ENCODE peak calls at places on chromosomes 6 and 20, in five cellular contexts. One of them, this sample, is unnamed.

GRCh38 chr6:22343864-22344263 is 47.0 kb upstream of the PRL start:
- DNase-seq in fibroblast of pulmonary artery: no peak
- DNase-seq in GM10248: no peak
- DNase-seq in transverse colon: no peak
- DNase-seq in choroid plexus epithelial cell: no peak
- DNase-seq in this sample: no peak

GRCh38 chr6:87274660-87275273 is 47.6 kb upstream of the SMIM8 start:
- DNase-seq in GM10248: no peak
- DNase-seq in transverse colon: no peak
- DNase-seq in choroid plexus epithelial cell: peak
- DNase-seq in fibroblast of pulmonary artery: peak
- DNase-seq in this sample: no peak

GRCh38 chr20:37380864-37381579 is 35.1 kb downstream of the SRC start:
- DNase-seq in GM10248: no peak
- DNase-seq in fibroblast of pulmonary artery: no peak
- DNase-seq in transverse colon: no peak
- DNase-seq in choroid plexus epithelial cell: no peak
- DNase-seq in this sample: no peak

GRCh38 chr20:34065260-34065659 is 46.8 kb downstream of the EIF2S2 start:
- DNase-seq in choroid plexus epithelial cell: peak
- DNase-seq in transverse colon: no peak
- DNase-seq in fibroblast of pulmonary artery: peak
- DNase-seq in GM10248: no peak
- DNase-seq in this sample: no peak

GRCh38 chr6:80923816-80924215 is 817.3 kb downstream of the BCKDHB start:
- DNase-seq in choroid plexus epithelial cell: no peak
- DNase-seq in transverse colon: no peak
- DNase-seq in GM10248: no peak
- DNase-seq in fibroblast of pulmonary artery: no peak
- DNase-seq in this sample: no peak

GRCh38 chr6:40194771-40195170 is 260.5 kb upstream of the MOCS1 start:
- DNase-seq in choroid plexus epithelial cell: no peak
- DNase-seq in GM10248: no peak
- DNase-seq in transverse colon: no peak
- DNase-seq in fibroblast of pulmonary artery: no peak
- DNase-seq in this sample: no peak

GRCh38 chr20:35743693-35744491 is 1.8 kb upstream of the RBM39 start:
- DNase-seq in choroid plexus epithelial cell: peak
- DNase-seq in fibroblast of pulmonary artery: no peak
- DNase-seq in transverse colon: no peak
- DNase-seq in GM10248: no peak
- DNase-seq in this sample: no peak

GRCh38 chr20:31617432-31618104 is 12.5 kb downstream of the ID1 start:
- DNase-seq in GM10248: peak
- DNase-seq in transverse colon: no peak
- DNase-seq in choroid plexus epithelial cell: no peak
- DNase-seq in fibroblast of pulmonary artery: no peak
- DNase-seq in this sample: no peak

GRCh38 chr20:42272516-42272915 is 654.3 kb upstream of the CHD6 start:
- DNase-seq in fibroblast of pulmonary artery: no peak
- DNase-seq in GM10248: no peak
- DNase-seq in transverse colon: no peak
- DNase-seq in choroid plexus epithelial cell: no peak
- DNase-seq in this sample: no peak

GRCh38 chr20:61812771-61813485 is 252.8 kb downstream of the TAF4 start:
- DNase-seq in GM10248: no peak
- DNase-seq in fibroblast of pulmonary artery: no peak
- DNase-seq in transverse colon: no peak
- DNase-seq in choroid plexus epithelial cell: no peak
- DNase-seq in this sample: no peak

GRCh38 chr6:37177083-37177949 is 7.4 kb downstream of the PIM1 start:
- DNase-seq in choroid plexus epithelial cell: no peak
- DNase-seq in GM10248: no peak
- DNase-seq in transverse colon: no peak
- DNase-seq in fibroblast of pulmonary artery: no peak
- DNase-seq in this sample: no peak

GRCh38 chr6:52994789-52995078 is 350 bp downstream of the GSTA4 start:
- DNase-seq in GM10248: peak
- DNase-seq in choroid plexus epithelial cell: no peak
- DNase-seq in transverse colon: peak
- DNase-seq in fibroblast of pulmonary artery: peak
- DNase-seq in this sample: no peak

GRCh38 chr6:149458196-149458595 is 26.6 kb downstream of the ZC3H12D start:
- DNase-seq in transverse colon: no peak
- DNase-seq in GM10248: no peak
- DNase-seq in fibroblast of pulmonary artery: no peak
- DNase-seq in choroid plexus epithelial cell: no peak
- DNase-seq in this sample: no peak

GRCh38 chr20:59518881-59519706 is 85.2 kb upstream of the PHACTR3 start:
- DNase-seq in choroid plexus epithelial cell: peak
- DNase-seq in GM10248: peak
- DNase-seq in transverse colon: peak
- DNase-seq in fibroblast of pulmonary artery: peak
- DNase-seq in this sample: peak

GRCh38 chr6:5582758-5583157 is 321.4 kb downstream of the FARS2 start:
- DNase-seq in GM10248: no peak
- DNase-seq in fibroblast of pulmonary artery: no peak
- DNase-seq in transverse colon: no peak
- DNase-seq in choroid plexus epithelial cell: peak
- DNase-seq in this sample: no peak

GRCh38 chr6:118815495-118815894 is 78.5 kb upstream of the ASF1A start:
- DNase-seq in transverse colon: no peak
- DNase-seq in choroid plexus epithelial cell: no peak
- DNase-seq in GM10248: no peak
- DNase-seq in fibroblast of pulmonary artery: no peak
- DNase-seq in this sample: no peak

GRCh38 chr6:3151705-3152104 is 5.6 kb downstream of the TUBB2A start:
- DNase-seq in GM10248: no peak
- DNase-seq in choroid plexus epithelial cell: no peak
- DNase-seq in fibroblast of pulmonary artery: no peak
- DNase-seq in transverse colon: no peak
- DNase-seq in this sample: no peak

GRCh38 chr6:40315055-40315454 is 272.1 kb downstream of the LRFN2 start:
- DNase-seq in fibroblast of pulmonary artery: no peak
- DNase-seq in transverse colon: no peak
- DNase-seq in choroid plexus epithelial cell: no peak
- DNase-seq in GM10248: no peak
- DNase-seq in this sample: no peak

GRCh38 chr20:57921701-57922482 is 212.1 kb upstream of the PMEPA1 start:
- DNase-seq in fibroblast of pulmonary artery: no peak
- DNase-seq in GM10248: no peak
- DNase-seq in choroid plexus epithelial cell: no peak
- DNase-seq in transverse colon: no peak
- DNase-seq in this sample: no peak

GRCh38 chr6:80363501-80363900 is 257.0 kb downstream of the BCKDHB start:
- DNase-seq in GM10248: no peak
- DNase-seq in fibroblast of pulmonary artery: peak
- DNase-seq in choroid plexus epithelial cell: peak
- DNase-seq in transverse colon: no peak
- DNase-seq in this sample: no peak

GRCh38 chr6:20056350-20056992 is 155.8 kb downstream of the MBOAT1 start:
- DNase-seq in choroid plexus epithelial cell: peak
- DNase-seq in GM10248: peak
- DNase-seq in fibroblast of pulmonary artery: peak
- DNase-seq in transverse colon: no peak
- DNase-seq in this sample: no peak
- TF ChIP-seq CTCF in choroid plexus epithelial cell: peak
- TF ChIP-seq CTCF in GM10248: peak
- TF ChIP-seq CTCF in fibroblast of pulmonary artery: peak
- TF ChIP-seq CTCF in transverse colon: peak
- TF ChIP-seq CTCF in this sample: peak

GRCh38 chr20:63453029-63453523 is 19.4 kb downstream of the KCNQ2 start:
- DNase-seq in GM10248: peak
- DNase-seq in transverse colon: no peak
- DNase-seq in choroid plexus epithelial cell: no peak
- DNase-seq in fibroblast of pulmonary artery: no peak
- DNase-seq in this sample: no peak
- TF ChIP-seq CTCF in GM10248: no peak
- TF ChIP-seq CTCF in transverse colon: no peak
- TF ChIP-seq CTCF in choroid plexus epithelial cell: no peak
- TF ChIP-seq CTCF in fibroblast of pulmonary artery: no peak
- TF ChIP-seq CTCF in this sample: no peak

GRCh38 chr20:23147647-23147963 is 61.5 kb upstream of the CD93 start:
- DNase-seq in choroid plexus epithelial cell: no peak
- DNase-seq in transverse colon: no peak
- DNase-seq in GM10248: no peak
- DNase-seq in fibroblast of pulmonary artery: no peak
- DNase-seq in this sample: no peak

GRCh38 chr20:23144856-23145255 is 58.7 kb upstream of the CD93 start:
- DNase-seq in transverse colon: peak
- DNase-seq in GM10248: no peak
- DNase-seq in choroid plexus epithelial cell: no peak
- DNase-seq in fibroblast of pulmonary artery: no peak
- DNase-seq in this sample: no peak

GRCh38 chr20:23145281-23145700 is 59.2 kb upstream of the CD93 start:
- DNase-seq in transverse colon: peak
- DNase-seq in GM10248: no peak
- DNase-seq in choroid plexus epithelial cell: peak
- DNase-seq in fibroblast of pulmonary artery: peak
- DNase-seq in this sample: no peak

GRCh38 chr20:23146857-23147256 is 60.7 kb upstream of the CD93 start:
- DNase-seq in choroid plexus epithelial cell: no peak
- DNase-seq in fibroblast of pulmonary artery: no peak
- DNase-seq in transverse colon: no peak
- DNase-seq in GM10248: no peak
- DNase-seq in this sample: no peak

GRCh38 chr20:23146111-23146640 is 60.1 kb upstream of the CD93 start:
- DNase-seq in choroid plexus epithelial cell: no peak
- DNase-seq in transverse colon: no peak
- DNase-seq in GM10248: no peak
- DNase-seq in fibroblast of pulmonary artery: no peak
- DNase-seq in this sample: no peak
- TF ChIP-seq CTCF in choroid plexus epithelial cell: no peak
- TF ChIP-seq CTCF in transverse colon: no peak
- TF ChIP-seq CTCF in GM10248: no peak
- TF ChIP-seq CTCF in fibroblast of pulmonary artery: no peak
- TF ChIP-seq CTCF in this sample: no peak

GRCh38 chr6:90816764-90817163 is 229.9 kb upstream of the MAP3K7 start:
- DNase-seq in choroid plexus epithelial cell: no peak
- DNase-seq in transverse colon: no peak
- DNase-seq in GM10248: no peak
- DNase-seq in fibroblast of pulmonary artery: no peak
- DNase-seq in this sample: no peak
- TF ChIP-seq CTCF in choroid plexus epithelial cell: no peak
- TF ChIP-seq CTCF in transverse colon: no peak
- TF ChIP-seq CTCF in GM10248: no peak
- TF ChIP-seq CTCF in fibroblast of pulmonary artery: no peak
- TF ChIP-seq CTCF in this sample: no peak

GRCh38 chr20:64220891-64221527 is 34.5 kb upstream of the PCMTD2 start:
- DNase-seq in fibroblast of pulmonary artery: no peak
- DNase-seq in transverse colon: no peak
- DNase-seq in GM10248: no peak
- DNase-seq in choroid plexus epithelial cell: no peak
- DNase-seq in this sample: no peak

GRCh38 chr20:64219202-64219601 is 36.3 kb upstream of the PCMTD2 start:
- DNase-seq in fibroblast of pulmonary artery: no peak
- DNase-seq in choroid plexus epithelial cell: no peak
- DNase-seq in GM10248: no peak
- DNase-seq in transverse colon: no peak
- DNase-seq in this sample: no peak

GRCh38 chr20:64217539-64217938 is 38.0 kb upstream of the PCMTD2 start:
- DNase-seq in fibroblast of pulmonary artery: no peak
- DNase-seq in transverse colon: no peak
- DNase-seq in choroid plexus epithelial cell: no peak
- DNase-seq in GM10248: no peak
- DNase-seq in this sample: no peak

GRCh38 chr20:64220420-64220819 is 35.1 kb upstream of the PCMTD2 start:
- DNase-seq in transverse colon: no peak
- DNase-seq in fibroblast of pulmonary artery: no peak
- DNase-seq in choroid plexus epithelial cell: no peak
- DNase-seq in GM10248: no peak
- DNase-seq in this sample: peak

GRCh38 chr20:64219730-64220129 is 35.8 kb upstream of the PCMTD2 start:
- DNase-seq in transverse colon: no peak
- DNase-seq in GM10248: no peak
- DNase-seq in choroid plexus epithelial cell: no peak
- DNase-seq in fibroblast of pulmonary artery: no peak
- DNase-seq in this sample: no peak
- TF ChIP-seq CTCF in transverse colon: no peak
- TF ChIP-seq CTCF in GM10248: no peak
- TF ChIP-seq CTCF in choroid plexus epithelial cell: no peak
- TF ChIP-seq CTCF in fibroblast of pulmonary artery: no peak
- TF ChIP-seq CTCF in this sample: no peak

DNA sequence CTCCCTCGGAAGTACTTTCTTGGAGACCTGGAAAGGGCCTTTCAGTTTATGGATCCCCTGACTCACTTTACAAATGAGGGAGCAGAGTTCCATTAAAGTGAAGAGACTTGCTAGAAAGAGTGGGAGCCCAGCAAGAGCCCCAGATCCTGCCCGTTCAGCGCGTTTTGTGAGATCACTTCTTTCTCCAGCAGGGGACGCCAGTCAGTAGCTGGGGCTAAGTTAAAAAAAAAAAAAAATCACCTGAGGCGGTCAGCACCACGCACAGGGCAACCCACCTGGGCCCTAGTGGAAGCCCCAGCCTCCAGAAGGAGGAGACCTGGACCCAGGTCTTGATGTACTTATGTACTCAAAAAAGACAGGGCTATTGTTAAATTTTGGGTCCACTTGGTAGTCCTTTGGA is 274.5 kb upstream of the RNF24 start:
- DNase-seq in transverse colon: no peak
- DNase-seq in choroid plexus epithelial cell: no peak
- DNase-seq in GM10248: no peak
- DNase-seq in fibroblast of pulmonary artery: no peak
- DNase-seq in this sample: no peak
- TF ChIP-seq CTCF in transverse colon: no peak
- TF ChIP-seq CTCF in choroid plexus epithelial cell: peak
- TF ChIP-seq CTCF in GM10248: no peak
- TF ChIP-seq CTCF in fibroblast of pulmonary artery: no peak
- TF ChIP-seq CTCF in this sample: no peak

GRCh38 chr6:15950962-15951569 is 177.8 kb upstream of the MYLIP start:
- DNase-seq in transverse colon: no peak
- DNase-seq in GM10248: no peak
- DNase-seq in fibroblast of pulmonary artery: no peak
- DNase-seq in choroid plexus epithelial cell: no peak
- DNase-seq in this sample: no peak

GRCh38 chr6:15948930-15949900 is 179.7 kb upstream of the MYLIP start:
- DNase-seq in fibroblast of pulmonary artery: peak
- DNase-seq in transverse colon: peak
- DNase-seq in choroid plexus epithelial cell: peak
- DNase-seq in GM10248: no peak
- DNase-seq in this sample: no peak

GRCh38 chr6:15955484-15955883 is 173.4 kb upstream of the MYLIP start:
- DNase-seq in GM10248: no peak
- DNase-seq in fibroblast of pulmonary artery: no peak
- DNase-seq in choroid plexus epithelial cell: no peak
- DNase-seq in transverse colon: no peak
- DNase-seq in this sample: no peak

GRCh38 chr6:15953152-15953880 is 175.6 kb upstream of the MYLIP start:
- DNase-seq in fibroblast of pulmonary artery: peak
- DNase-seq in choroid plexus epithelial cell: peak
- DNase-seq in transverse colon: no peak
- DNase-seq in GM10248: no peak
- DNase-seq in this sample: no peak

GRCh38 chr6:15952231-15953151 is 176.4 kb upstream of the MYLIP start:
- DNase-seq in GM10248: no peak
- DNase-seq in fibroblast of pulmonary artery: no peak
- DNase-seq in choroid plexus epithelial cell: peak
- DNase-seq in transverse colon: no peak
- DNase-seq in this sample: no peak
- TF ChIP-seq CTCF in GM10248: no peak
- TF ChIP-seq CTCF in fibroblast of pulmonary artery: no peak
- TF ChIP-seq CTCF in choroid plexus epithelial cell: peak
- TF ChIP-seq CTCF in transverse colon: no peak
- TF ChIP-seq CTCF in this sample: no peak

GRCh38 chr6:34226731-34227586 is 9.7 kb upstream of the HMGA1 start:
- DNase-seq in choroid plexus epithelial cell: no peak
- DNase-seq in GM10248: no peak
- DNase-seq in transverse colon: no peak
- DNase-seq in fibroblast of pulmonary artery: no peak
- DNase-seq in this sample: no peak
- TF ChIP-seq CTCF in choroid plexus epithelial cell: no peak
- TF ChIP-seq CTCF in GM10248: no peak
- TF ChIP-seq CTCF in transverse colon: no peak
- TF ChIP-seq CTCF in fibroblast of pulmonary artery: no peak
- TF ChIP-seq CTCF in this sample: no peak

This sample was measured in pancreas.